ENCODE peak calls at places on chromosomes 2 and 18, in six cellular contexts. Q is effector memory CD4-positive, alpha-beta T cell; H is cerebellum; G is lower leg skin; K is RKO; S is left lung. D is an unnamed sample.

GRCh38 chr2:46717733-46718121 is 197.9 kb downstream of the MCFD2 start:
- DNase-seq in Q (no peak), H (no peak), G (no peak), K (no peak), S (no peak), D (no peak)

GRCh38 chr18:77822552-77823138 is 573.0 kb downstream of the GALR1 start:
- DNase-seq in Q (no peak), H (no peak), G (no peak), K (no peak), S (no peak), D (no peak)

GRCh38 chr18:44035554-44035953 is 645.1 kb upstream of the SETBP1 start:
- DNase-seq in Q (no peak), H (no peak), G (no peak), K (no peak), S (no peak), D (no peak)

GRCh38 chr2:95068256-95068655 is 42.7 kb downstream of the MAL start:
- DNase-seq in Q (no peak), H (no peak), G (no peak), K (no peak), S (no peak), D (no peak)

GRCh38 chr18:23503038-23503966 is at the start of gene RMC1:
- DNase-seq in Q (peak; percentile 95), H (peak; percentile 95), G (peak; percentile 92), K (peak; percentile 90), S (peak; percentile 100), D (peak; percentile 97)

GRCh38 chr2:240956935-240957655 is 41.3 kb upstream of the SNED1 start:
- DNase-seq in Q (no peak), H (no peak), G (peak; percentile 10), K (no peak), S (peak; percentile 73), D (peak; percentile 8)

GRCh38 chr18:3048121-3048520 is 35.2 kb upstream of the LPIN2 start:
- DNase-seq in Q (no peak), H (peak; percentile 82), G (no peak), K (no peak), S (no peak), D (no peak)

GRCh38 chr2:158104903-158105302 is 3.2 kb downstream of the UPP2 start:
- DNase-seq in Q (no peak), H (no peak), G (no peak), K (no peak), S (no peak), D (no peak)

GRCh38 chr18:79926715-79927596 is 24.5 kb downstream of the SLC66A2 start:
- DNase-seq in Q (no peak), H (no peak), G (peak; percentile 10), K (no peak), S (no peak), D (peak; percentile 80)

GRCh38 chr2:67446504-67446911 is 49.4 kb downstream of the ETAA1 start:
- DNase-seq in Q (no peak), H (no peak), G (no peak), K (no peak), S (no peak), D (no peak)

GRCh38 chr2:207772081-207772843 is 2.6 kb upstream of the FZD5 start:
- DNase-seq in Q (no peak), H (no peak), G (no peak), K (no peak), S (no peak), D (no peak)

GRCh38 chr2:202609381-202610145 is 25.2 kb upstream of the FAM117B start:
- DNase-seq in Q (no peak), H (no peak), G (no peak), K (no peak), S (no peak), D (no peak)

GRCh38 chr2:235864746-235865535 is 303.2 kb downstream of the GBX2 start:
- DNase-seq in Q (no peak), H (no peak), G (no peak), K (no peak), S (no peak), D (no peak)

GRCh38 chr2:232340171-232340935 is 38.2 kb upstream of the ALPP start:
- DNase-seq in Q (no peak), H (no peak), G (no peak), K (no peak), S (no peak), D (peak; percentile 34)

GRCh38 chr2:9737053-9737875 is 106.0 kb upstream of the TAF1B start:
- DNase-seq in Q (no peak), H (peak; percentile 82), G (no peak), K (peak; percentile 3), S (no peak), D (no peak)

GRCh38 chr2:189559579-189560272 is 20.9 kb downstream of the SLC40A1 start:
- DNase-seq in Q (no peak), H (no peak), G (no peak), K (no peak), S (no peak), D (no peak)

GRCh38 chr2:66684289-66684688 is 249.4 kb downstream of the MEIS1 start:
- DNase-seq in Q (no peak), H (no peak), G (no peak), K (no peak), S (no peak), D (no peak)

GRCh38 chr2:233455006-233455405 is 100.7 kb downstream of the DGKD start:
- DNase-seq in Q (no peak), H (no peak), G (no peak), K (no peak), S (peak; percentile 41), D (no peak)

GRCh38 chr2:219486424-219486959 is 12.2 kb upstream of the GMPPA start:
- DNase-seq in Q (no peak), H (no peak), G (no peak), K (no peak), S (peak; percentile 35), D (no peak)

GRCh38 chr2:68368657-68369339 is 3.7 kb downstream of the PLEK start:
- DNase-seq in Q (no peak), H (no peak), G (no peak), K (peak; percentile 35), S (no peak), D (no peak)

GRCh38 chr2:192190474-192190873 is 4.3 kb downstream of the TMEFF2 start:
- DNase-seq in Q (no peak), H (no peak), G (no peak), K (peak; percentile 69), S (no peak), D (no peak)

GRCh38 chr2:124908411-124908810 is 883.3 kb downstream of the CNTNAP5 start:
- DNase-seq in Q (no peak), H (no peak), G (no peak), K (no peak), S (no peak), D (no peak)

GRCh38 chr2:20565623-20566236 is 85.2 kb downstream of the HS1BP3 start:
- DNase-seq in Q (no peak), H (no peak), G (no peak), K (no peak), S (peak; percentile 17), D (no peak)

GRCh38 chr2:73034661-73035374 is 36.7 kb downstream of the SFXN5 start:
- DNase-seq in Q (no peak), H (no peak), G (no peak), K (no peak), S (no peak), D (no peak)